ENCODE peak calls at places on chromosomes 7 and 10, in six cellular contexts. One of them, this sample, is unnamed.

GRCh38 chr10:85032981-85033380 is 704.6 kb downstream of the CCSER2 start:
- DNase-seq in BJ: no peak
- DNase-seq in RWPE1: no peak
- DNase-seq in fibroblast of pulmonary artery: no peak
- DNase-seq in fibroblast of lung: no peak
- DNase-seq in nephron progenitor cell: no peak
- DNase-seq in this sample: no peak

GRCh38 chr10:2011106-2011716 is 273.9 kb upstream of the ADARB2 start:
- DNase-seq in BJ: no peak
- DNase-seq in RWPE1: no peak
- DNase-seq in fibroblast of pulmonary artery: no peak
- DNase-seq in fibroblast of lung: no peak
- DNase-seq in nephron progenitor cell: peak; percentile 40
- DNase-seq in this sample: no peak

GRCh38 chr7:82347808-82348207 is 95.8 kb downstream of the CACNA2D1 start:
- DNase-seq in BJ: no peak
- DNase-seq in RWPE1: no peak
- DNase-seq in fibroblast of pulmonary artery: no peak
- DNase-seq in fibroblast of lung: no peak
- DNase-seq in nephron progenitor cell: no peak
- DNase-seq in this sample: no peak

GRCh38 chr7:87316846-87317545 is 28.5 kb upstream of the CROT start:
- DNase-seq in BJ: peak; percentile 88
- DNase-seq in RWPE1: peak; percentile 80
- DNase-seq in fibroblast of pulmonary artery: peak; percentile 83
- DNase-seq in fibroblast of lung: peak; percentile 86
- DNase-seq in nephron progenitor cell: no peak
- DNase-seq in this sample: peak; percentile 91

GRCh38 chr7:130971297-130971696 is 237.3 kb upstream of the KLF14 start:
- DNase-seq in BJ: no peak
- DNase-seq in RWPE1: no peak
- DNase-seq in fibroblast of pulmonary artery: no peak
- DNase-seq in fibroblast of lung: no peak
- DNase-seq in nephron progenitor cell: no peak
- DNase-seq in this sample: no peak

GRCh38 chr10:119449760-119450461 is 92.6 kb downstream of the RGS10 start:
- DNase-seq in BJ: no peak
- DNase-seq in RWPE1: peak; percentile 31
- DNase-seq in fibroblast of pulmonary artery: peak; percentile 80
- DNase-seq in fibroblast of lung: peak; percentile 52
- DNase-seq in nephron progenitor cell: no peak
- DNase-seq in this sample: peak; percentile 95

GRCh38 chr7:135712182-135712782 is 15.7 kb downstream of the SLC13A4 start:
- DNase-seq in BJ: no peak
- DNase-seq in RWPE1: no peak
- DNase-seq in fibroblast of pulmonary artery: peak; percentile 28
- DNase-seq in fibroblast of lung: no peak
- DNase-seq in nephron progenitor cell: no peak
- DNase-seq in this sample: no peak

GRCh38 chr10:104485632-104486031 is 132.0 kb downstream of the CFAP58 start:
- DNase-seq in BJ: no peak
- DNase-seq in RWPE1: no peak
- DNase-seq in fibroblast of pulmonary artery: no peak
- DNase-seq in fibroblast of lung: no peak
- DNase-seq in nephron progenitor cell: no peak
- DNase-seq in this sample: no peak

GRCh38 chr7:88203401-88203800 is 16.4 kb downstream of the SRI start:
- DNase-seq in BJ: no peak
- DNase-seq in RWPE1: no peak
- DNase-seq in fibroblast of pulmonary artery: no peak
- DNase-seq in fibroblast of lung: no peak
- DNase-seq in nephron progenitor cell: no peak
- DNase-seq in this sample: no peak

GRCh38 chr10:96261930-96262329 is 9.4 kb downstream of the BLNK start:
- DNase-seq in BJ: no peak
- DNase-seq in RWPE1: no peak
- DNase-seq in fibroblast of pulmonary artery: no peak
- DNase-seq in fibroblast of lung: no peak
- DNase-seq in nephron progenitor cell: no peak
- DNase-seq in this sample: no peak

GRCh38 chr10:4474829-4475228 is 351.2 kb upstream of the AKR1E2 start:
- DNase-seq in BJ: no peak
- DNase-seq in RWPE1: peak; percentile 26
- DNase-seq in fibroblast of pulmonary artery: no peak
- DNase-seq in fibroblast of lung: peak; percentile 7
- DNase-seq in nephron progenitor cell: no peak
- DNase-seq in this sample: no peak

GRCh38 chr10:118482393-118483331 is 112.8 kb downstream of the PRLHR start:
- DNase-seq in BJ: no peak
- DNase-seq in RWPE1: no peak
- DNase-seq in fibroblast of pulmonary artery: no peak
- DNase-seq in fibroblast of lung: no peak
- DNase-seq in nephron progenitor cell: no peak
- DNase-seq in this sample: peak; percentile 11

GRCh38 chr7:44257618-44258422 is 57.0 kb downstream of the YKT6 start:
- DNase-seq in BJ: peak; percentile 26
- DNase-seq in RWPE1: peak; percentile 80
- DNase-seq in fibroblast of pulmonary artery: peak; percentile 91
- DNase-seq in fibroblast of lung: peak; percentile 89
- DNase-seq in nephron progenitor cell: peak; percentile 73
- DNase-seq in this sample: peak; percentile 93

GRCh38 chr7:32177216-32177615 is 107.0 kb upstream of the PDE1C start:
- DNase-seq in BJ: no peak
- DNase-seq in RWPE1: no peak
- DNase-seq in fibroblast of pulmonary artery: no peak
- DNase-seq in fibroblast of lung: peak; percentile 8
- DNase-seq in nephron progenitor cell: no peak
- DNase-seq in this sample: no peak

GRCh38 chr7:37824987-37825509 is 23.3 kb upstream of the NME8 start:
- DNase-seq in BJ: no peak
- DNase-seq in RWPE1: no peak
- DNase-seq in fibroblast of pulmonary artery: no peak
- DNase-seq in fibroblast of lung: no peak
- DNase-seq in nephron progenitor cell: no peak
- DNase-seq in this sample: no peak

DNA sequence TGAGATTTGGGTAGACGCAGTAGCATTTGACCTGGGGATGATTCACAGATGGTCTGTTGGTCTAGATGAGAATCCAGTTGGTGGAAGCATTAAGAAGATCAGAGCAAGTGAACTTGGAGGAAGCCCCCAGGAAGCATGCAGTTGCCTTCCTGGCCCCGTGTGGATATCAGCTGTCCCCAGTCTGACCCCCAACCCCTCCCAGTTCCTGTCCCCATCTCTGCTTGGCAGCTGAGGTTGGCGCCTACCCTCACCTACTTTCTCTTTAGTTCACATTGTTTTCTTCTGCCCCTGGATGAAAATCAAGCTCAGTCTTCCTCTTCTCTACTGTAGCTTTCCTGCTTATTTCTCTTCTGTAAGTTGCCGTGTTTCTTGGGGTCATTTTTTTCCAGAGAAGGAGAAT is 227.9 kb downstream of the GATA3 start:
- DNase-seq in BJ: no peak
- DNase-seq in RWPE1: no peak
- DNase-seq in fibroblast of pulmonary artery: no peak
- DNase-seq in fibroblast of lung: no peak
- DNase-seq in nephron progenitor cell: no peak
- DNase-seq in this sample: no peak
- TF ChIP-seq CTCF in BJ: no peak
- TF ChIP-seq CTCF in RWPE1: no peak
- TF ChIP-seq CTCF in fibroblast of pulmonary artery: no peak
- TF ChIP-seq CTCF in fibroblast of lung: no peak
- TF ChIP-seq CTCF in nephron progenitor cell: no peak
- TF ChIP-seq CTCF in this sample: no peak

GRCh38 chr10:70575874-70576802 is 26.4 kb downstream of the PRF1 start:
- DNase-seq in BJ: no peak
- DNase-seq in RWPE1: no peak
- DNase-seq in fibroblast of pulmonary artery: peak; percentile 58
- DNase-seq in fibroblast of lung: peak; percentile 80
- DNase-seq in nephron progenitor cell: no peak
- DNase-seq in this sample: peak; percentile 33

GRCh38 chr10:70579234-70580002 is 23.1 kb downstream of the PRF1 start:
- DNase-seq in BJ: no peak
- DNase-seq in RWPE1: no peak
- DNase-seq in fibroblast of pulmonary artery: no peak
- DNase-seq in fibroblast of lung: no peak
- DNase-seq in nephron progenitor cell: no peak
- DNase-seq in this sample: no peak

GRCh38 chr10:70578371-70578947 is 24.1 kb downstream of the PRF1 start:
- DNase-seq in BJ: no peak
- DNase-seq in RWPE1: peak; percentile 67
- DNase-seq in fibroblast of pulmonary artery: peak; percentile 48
- DNase-seq in fibroblast of lung: peak; percentile 99
- DNase-seq in nephron progenitor cell: no peak
- DNase-seq in this sample: peak; percentile 45

GRCh38 chr10:70575486-70575873 is 27.1 kb downstream of the PRF1 start:
- DNase-seq in BJ: no peak
- DNase-seq in RWPE1: no peak
- DNase-seq in fibroblast of pulmonary artery: no peak
- DNase-seq in fibroblast of lung: peak; percentile 41
- DNase-seq in nephron progenitor cell: no peak
- DNase-seq in this sample: no peak

GRCh38 chr10:70576803-70577517 is 25.6 kb downstream of the PRF1 start:
- DNase-seq in BJ: no peak
- DNase-seq in RWPE1: no peak
- DNase-seq in fibroblast of pulmonary artery: peak; percentile 17
- DNase-seq in fibroblast of lung: peak; percentile 54
- DNase-seq in nephron progenitor cell: no peak
- DNase-seq in this sample: peak; percentile 22
- TF ChIP-seq CTCF in BJ: no peak
- TF ChIP-seq CTCF in RWPE1: no peak
- TF ChIP-seq CTCF in fibroblast of pulmonary artery: no peak
- TF ChIP-seq CTCF in fibroblast of lung: no peak
- TF ChIP-seq CTCF in nephron progenitor cell: no peak
- TF ChIP-seq CTCF in this sample: no peak

DNA sequence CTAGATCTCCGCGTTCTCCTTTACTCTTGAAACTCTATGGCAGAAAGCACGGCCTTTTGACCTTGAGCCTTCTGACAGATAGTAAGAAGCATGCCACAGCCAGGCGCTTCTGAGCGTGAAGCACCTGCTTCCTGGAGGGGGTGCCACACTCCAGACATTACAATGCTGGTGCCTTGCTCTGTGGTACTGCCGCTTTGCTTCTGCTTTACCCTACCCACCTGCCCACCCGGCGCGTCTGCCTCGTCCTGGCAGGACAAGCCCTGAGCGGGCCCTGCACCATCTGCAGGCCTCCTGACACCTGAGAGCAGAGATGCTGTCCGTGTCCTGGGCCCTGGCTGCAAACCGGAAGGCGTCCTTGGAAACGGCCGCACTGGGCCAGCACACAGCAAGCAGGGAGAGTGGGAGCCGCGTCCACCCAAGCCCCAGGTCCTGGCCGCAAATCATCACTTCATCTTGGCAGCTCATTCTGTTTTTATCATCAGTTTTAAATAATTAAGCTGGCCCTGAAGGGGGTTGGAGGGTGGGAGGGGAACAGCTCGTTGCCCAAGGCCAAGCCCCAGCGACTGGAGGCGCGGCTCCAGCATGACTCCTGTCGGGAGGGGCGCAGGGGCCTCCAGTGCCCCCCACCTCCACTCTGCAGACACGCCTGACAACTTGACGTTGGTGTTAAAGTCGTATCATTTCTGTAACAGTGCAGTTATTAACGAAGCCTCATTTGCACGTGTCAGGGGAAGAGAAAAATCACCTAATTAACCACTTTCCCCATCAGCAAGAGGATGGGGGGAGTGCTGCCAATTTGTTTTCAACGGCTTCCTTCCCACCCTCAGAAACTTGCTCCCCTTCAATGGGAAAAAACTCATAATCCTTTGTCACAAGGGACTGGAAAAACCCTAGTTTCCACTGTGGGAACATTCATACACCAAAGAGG is 132.2 kb downstream of the MAD1L1 start:
- DNase-seq in BJ: no peak
- DNase-seq in RWPE1: no peak
- DNase-seq in fibroblast of pulmonary artery: no peak
- DNase-seq in fibroblast of lung: no peak
- DNase-seq in nephron progenitor cell: no peak
- DNase-seq in this sample: no peak
- TF ChIP-seq CTCF in BJ: no peak
- TF ChIP-seq CTCF in RWPE1: no peak
- TF ChIP-seq CTCF in fibroblast of pulmonary artery: no peak
- TF ChIP-seq CTCF in fibroblast of lung: no peak
- TF ChIP-seq CTCF in nephron progenitor cell: no peak
- TF ChIP-seq CTCF in this sample: no peak

DNA sequence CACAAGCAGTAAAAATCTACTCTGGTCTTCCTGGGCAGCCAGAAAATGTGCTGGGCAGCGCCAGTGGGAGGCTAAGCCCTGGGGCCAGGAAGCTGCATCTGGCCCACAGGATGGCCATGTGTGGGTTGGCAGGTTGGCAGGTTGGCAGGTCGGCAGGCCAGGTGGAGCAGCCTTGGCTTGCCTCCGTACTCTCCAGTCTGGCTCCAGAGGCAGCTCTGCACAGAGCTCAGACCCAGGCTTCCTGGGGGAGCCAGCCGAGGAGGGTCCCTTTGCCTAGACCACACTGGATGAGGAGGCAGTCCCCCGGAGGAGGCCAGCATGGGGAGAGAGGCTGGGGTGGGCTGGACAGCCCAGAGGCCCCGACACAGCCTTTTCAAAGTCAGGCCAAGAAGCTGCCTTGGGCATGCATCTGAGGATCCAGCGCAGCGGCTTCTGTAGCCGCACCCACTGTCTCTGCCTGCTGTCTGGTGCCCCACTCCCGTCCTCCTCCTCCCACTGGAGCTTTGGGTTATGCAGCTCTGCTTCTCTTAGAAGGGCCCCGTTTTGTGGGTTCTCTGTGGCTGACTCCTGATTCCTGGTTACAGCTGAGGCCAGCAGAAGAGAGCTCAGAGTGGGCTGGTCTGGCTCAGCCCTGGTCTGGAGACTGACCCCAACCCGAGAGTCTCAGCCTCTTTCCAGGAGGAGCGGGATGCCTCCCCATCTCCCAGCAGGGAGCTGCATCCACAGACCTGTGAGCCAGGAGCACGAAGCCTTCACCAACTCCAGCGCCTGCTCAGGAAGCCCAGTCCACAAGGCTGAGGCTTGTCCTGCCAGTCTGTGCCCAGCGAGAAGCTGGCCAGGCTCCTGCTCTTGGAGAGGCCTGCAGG is 44.6 kb downstream of the CFAP46 start:
- DNase-seq in BJ: no peak
- DNase-seq in RWPE1: no peak
- DNase-seq in fibroblast of pulmonary artery: no peak
- DNase-seq in fibroblast of lung: no peak
- DNase-seq in nephron progenitor cell: no peak
- DNase-seq in this sample: no peak
- TF ChIP-seq CTCF in BJ: no peak
- TF ChIP-seq CTCF in RWPE1: no peak
- TF ChIP-seq CTCF in fibroblast of pulmonary artery: no peak
- TF ChIP-seq CTCF in fibroblast of lung: no peak
- TF ChIP-seq CTCF in nephron progenitor cell: no peak
- TF ChIP-seq CTCF in this sample: no peak

This sample was measured in fibroblast of mammary gland.